ENCODE peak calls at places on chromosome 15, in four cellular contexts. H is uterus, E is PC-9, Y is fibroblast of lung. S is an unnamed sample.

GRCh38 chr15:100215843-100216169 is 126.0 kb downstream of the ADAMTS17 start:
- DNase-seq in H (no peak), E (no peak), Y (no peak), S (no peak)

GRCh38 chr15:40063563-40064011 is 24.6 kb upstream of the SRP14 start:
- DNase-seq in H (no peak), E (peak), Y (peak), S (peak)

GRCh38 chr15:98155356-98155755 is 194.9 kb downstream of the ARRDC4 start:
- DNase-seq in H (no peak), E (no peak), Y (peak), S (peak)

GRCh38 chr15:76994971-76995945 is at the start of gene PSTPIP1:
- DNase-seq in H (peak), E (no peak), Y (no peak), S (peak)

GRCh38 chr15:84750583-84751092 is 2.2 kb downstream of the ZNF592 start:
- DNase-seq in H (no peak), E (no peak), Y (no peak), S (no peak)

GRCh38 chr15:89797678-89798201 is 16.9 kb downstream of the ANPEP start:
- DNase-seq in H (no peak), E (no peak), Y (no peak), S (no peak)

GRCh38 chr15:79522656-79523055 is 90.5 kb downstream of the MINAR1 start:
- DNase-seq in H (no peak), E (no peak), Y (no peak), S (no peak)

GRCh38 chr15:74185949-74186348 is 12.4 kb downstream of the ISLR start:
- DNase-seq in H (no peak), E (no peak), Y (no peak), S (no peak)

GRCh38 chr15:56249080-56249479 is 5.4 kb upstream of the RFX7 start:
- DNase-seq in H (no peak), E (no peak), Y (peak), S (peak)

GRCh38 chr15:22839046-22839705 is 710 bp downstream of the NIPA2 start:
- DNase-seq in H (no peak), E (no peak), Y (no peak), S (peak)

GRCh38 chr15:90002428-90002844 is 1.3 kb downstream of the ZNF710 start:
- DNase-seq in H (peak), E (no peak), Y (peak), S (peak)

GRCh38 chr15:25060472-25060803 is 105.7 kb downstream of the SNRPN start:
- DNase-seq in H (peak), E (no peak), Y (no peak), S (no peak)

GRCh38 chr15:44082558-44083151 is 112.4 kb downstream of the FRMD5 start:
- DNase-seq in H (no peak), E (no peak), Y (peak), S (no peak)

GRCh38 chr15:97566957-97567356 is 393.5 kb upstream of the ARRDC4 start:
- DNase-seq in H (no peak), E (no peak), Y (no peak), S (peak)

GRCh38 chr15:77499087-77499765 is 78.5 kb downstream of the HMG20A start:
- DNase-seq in H (no peak), E (no peak), Y (no peak), S (no peak)

GRCh38 chr15:60649845-60650548 is 171.1 kb upstream of the ICE2 start:
- DNase-seq in H (no peak), E (no peak), Y (no peak), S (no peak)

GRCh38 chr15:25611603-25612002 is 172.8 kb upstream of the UBE3A start:
- DNase-seq in H (no peak), E (no peak), Y (no peak), S (no peak)

GRCh38 chr15:34259557-34259956 is 34.7 kb downstream of the EMC4 start:
- DNase-seq in H (no peak), E (no peak), Y (no peak), S (no peak)

GRCh38 chr15:39261397-39261796 is 319.5 kb upstream of the THBS1 start:
- DNase-seq in H (no peak), E (no peak), Y (no peak), S (no peak)

GRCh38 chr15:38888701-38889154 is 324.1 kb upstream of the RASGRP1 start:
- DNase-seq in H (no peak), E (no peak), Y (no peak), S (no peak)

GRCh38 chr15:59372352-59373211 is at the start of gene MYO1E:
- DNase-seq in H (peak), E (peak), Y (peak), S (peak)

GRCh38 chr15:67089218-67090193 is 24.1 kb downstream of the SMAD3 start:
- DNase-seq in H (no peak), E (peak), Y (no peak), S (peak)

GRCh38 chr15:84772031-84772430 is 23.6 kb downstream of the ZNF592 start:
- DNase-seq in H (no peak), E (no peak), Y (no peak), S (no peak)

GRCh38 chr15:26065723-26066122 is 202.6 kb upstream of the ATP10A start:
- DNase-seq in H (no peak), E (no peak), Y (no peak), S (no peak)

GRCh38 chr15:90259524-90259923 is 5.9 kb upstream of the NGRN start:
- DNase-seq in H (no peak), E (no peak), Y (no peak), S (no peak)

GRCh38 chr15:81288616-81289015 is 35.3 kb downstream of the STARD5 start:
- DNase-seq in H (no peak), E (no peak), Y (no peak), S (no peak)

GRCh38 chr15:98872777-98873176 is 134.8 kb downstream of the PGPEP1L start:
- DNase-seq in H (no peak), E (peak), Y (no peak), S (no peak)

GRCh38 chr15:72925661-72926060 is 126.6 kb upstream of the NEO1 start:
- DNase-seq in H (no peak), E (no peak), Y (no peak), S (no peak)

GRCh38 chr15:90994059-90994416 is 297 bp downstream of the PRC1 start:
- DNase-seq in H (no peak), E (no peak), Y (no peak), S (peak)

GRCh38 chr15:65101418-65101890 is 13.5 kb downstream of the UBAP1L start:
- DNase-seq in H (peak), E (no peak), Y (peak), S (peak)

GRCh38 chr15:59438891-59439290 is 905 bp downstream of the FAM81A start:
- DNase-seq in H (peak), E (no peak), Y (no peak), S (no peak)

GRCh38 chr15:70559223-70559823 is 204.0 kb downstream of the UACA start:
- DNase-seq in H (no peak), E (no peak), Y (peak), S (no peak)

GRCh38 chr15:53522878-53523455 is 236.5 kb downstream of the WDR72 start:
- DNase-seq in H (no peak), E (no peak), Y (no peak), S (no peak)

GRCh38 chr15:57862761-57863160 is 156.2 kb downstream of the POLR2M start:
- DNase-seq in H (no peak), E (no peak), Y (no peak), S (no peak)
- TF ChIP-seq CTCF in H (no peak), E (no peak), Y (no peak), S (no peak)

DNA sequence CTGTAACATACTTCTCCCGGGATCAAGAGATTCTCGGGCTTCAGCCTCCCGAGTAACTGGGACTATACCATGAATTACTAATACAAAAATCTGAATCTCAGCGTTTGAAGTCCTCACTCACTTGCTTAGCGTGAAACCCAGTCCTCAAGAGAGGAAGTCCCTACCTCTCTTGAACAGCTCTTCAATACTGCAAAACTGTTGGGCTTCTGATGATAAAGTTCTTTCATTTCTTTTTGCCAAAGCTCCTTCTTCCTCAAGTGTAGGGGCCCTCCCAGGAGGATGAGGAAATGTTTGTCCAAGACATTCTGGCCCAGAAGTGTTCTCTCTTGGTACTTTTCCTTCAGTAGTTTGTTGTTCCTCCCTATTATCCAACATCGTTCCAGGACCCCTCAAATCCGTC is 48.5 kb downstream of the FMN1 start:
- DNase-seq in H (no peak), E (no peak), Y (no peak), S (no peak)
- H3K27ac ChIP-seq in H (no peak), E (no peak), Y (no peak), S (no peak)

DNA sequence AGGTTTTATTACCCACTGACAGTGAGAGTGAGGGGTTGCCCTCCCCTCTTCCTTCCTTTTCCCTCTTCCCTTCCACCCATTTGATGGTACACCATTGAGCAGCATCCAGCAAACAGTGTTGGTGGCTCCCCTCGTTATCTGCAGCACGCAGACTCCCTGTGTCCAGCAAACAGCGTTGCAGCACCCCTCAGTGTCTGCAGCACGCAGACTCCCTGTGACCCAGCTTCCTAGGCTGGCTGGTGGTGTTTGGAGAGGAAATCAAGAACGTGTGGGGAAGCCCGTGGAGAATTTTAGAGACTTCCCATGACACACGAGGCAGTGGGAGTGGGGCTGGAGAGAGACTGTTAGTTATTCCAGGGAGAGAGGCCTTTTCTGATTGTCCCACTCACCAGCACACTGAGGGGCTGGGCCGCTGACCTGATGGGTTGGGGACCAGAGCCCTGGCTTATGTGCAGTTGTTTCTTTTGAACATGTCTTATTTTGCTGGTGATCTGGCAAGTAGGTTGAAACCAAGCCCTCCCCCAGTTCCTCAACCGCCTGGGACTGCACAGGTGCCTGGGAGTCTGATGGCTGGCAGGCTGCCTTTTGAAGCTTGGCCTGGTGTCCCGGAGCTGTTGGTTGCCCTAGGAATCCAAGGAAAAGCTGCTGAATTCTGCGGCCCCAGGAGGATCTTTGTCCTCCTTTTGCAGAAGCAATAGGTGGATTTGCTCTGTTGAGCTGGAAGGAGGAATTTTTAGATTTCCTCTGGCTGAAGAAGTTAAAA is 18.9 kb downstream of the APBA2 start:
- DNase-seq in H (no peak), E (no peak), Y (no peak), S (no peak)
- TF ChIP-seq CTCF in H (no peak), E (no peak), Y (no peak), S (no peak)

DNA sequence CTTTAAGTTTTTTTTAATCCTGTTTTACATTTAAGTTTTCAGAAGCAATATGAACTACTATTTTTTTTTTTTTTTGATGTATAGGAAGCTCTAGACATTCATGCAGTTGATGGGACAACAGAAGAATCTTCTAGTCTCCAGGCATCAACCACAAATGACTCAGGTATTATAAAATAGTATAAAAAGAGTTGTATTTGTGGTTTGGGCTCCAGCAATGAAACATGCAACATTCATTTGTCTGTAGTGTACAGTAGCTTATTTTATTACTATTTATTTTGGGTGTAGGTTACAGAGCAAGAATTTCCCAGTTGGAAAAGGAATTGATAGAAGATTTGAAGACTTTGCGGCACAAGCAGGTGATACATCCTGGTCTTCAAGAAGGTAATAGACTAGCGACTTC is 38.6 kb downstream of the MGA start:
- DNase-seq in H (no peak), E (no peak), Y (no peak), S (no peak)
- H3K27ac ChIP-seq in H (no peak), E (no peak), Y (no peak), S (no peak)

DNA sequence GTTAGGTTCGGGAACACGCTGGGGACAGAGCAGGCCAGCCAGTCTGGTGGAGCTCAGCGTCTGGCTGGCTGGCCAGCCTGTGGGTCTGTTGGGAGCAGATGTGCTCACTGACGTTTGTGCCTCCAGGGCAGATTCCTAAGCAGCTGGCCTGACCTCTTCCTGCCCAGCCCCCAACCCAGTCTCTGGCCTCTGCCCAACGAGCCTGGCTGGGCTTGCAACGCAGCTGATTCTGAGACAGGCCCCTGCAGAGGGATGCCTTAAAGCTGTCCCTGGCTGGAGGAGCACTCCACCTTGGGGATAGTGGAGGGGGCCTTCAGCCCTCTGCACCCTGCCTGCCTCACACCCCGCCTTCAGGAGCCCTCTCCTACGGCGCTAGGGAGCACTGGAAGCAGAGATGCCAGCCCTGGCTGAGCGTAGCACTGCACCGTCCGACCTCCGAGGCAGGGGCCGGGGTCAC is 46.0 kb downstream of the KLF13 start:
- DNase-seq in H (peak), E (no peak), Y (peak), S (peak)
- TF ChIP-seq CTCF in H (no peak), E (no peak), Y (no peak), S (no peak)

DNA sequence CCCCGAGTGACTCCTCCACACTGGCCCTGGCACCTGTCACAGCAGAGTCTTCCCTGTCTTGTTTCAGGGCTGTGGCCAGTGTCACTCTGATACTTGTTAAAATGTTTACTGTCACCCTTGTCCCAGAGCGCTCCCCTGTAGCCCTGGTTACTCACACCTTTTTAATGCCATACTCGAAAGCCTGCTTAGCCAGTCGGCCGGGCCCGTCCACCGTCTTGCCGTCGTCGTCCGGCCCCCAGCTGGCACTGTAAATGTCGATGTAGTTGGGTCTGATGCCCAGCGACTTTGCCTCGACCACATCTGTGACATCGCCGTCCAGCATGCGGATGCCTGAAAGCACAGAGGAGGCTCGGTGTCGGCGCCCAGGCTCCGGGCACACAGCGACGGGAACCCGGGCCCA is 91.3 kb downstream of the PCSK6 start:
- DNase-seq in H (no peak), E (no peak), Y (no peak), S (no peak)
- H3K27ac ChIP-seq in H (no peak), E (no peak), Y (no peak), S (no peak)

DNA sequence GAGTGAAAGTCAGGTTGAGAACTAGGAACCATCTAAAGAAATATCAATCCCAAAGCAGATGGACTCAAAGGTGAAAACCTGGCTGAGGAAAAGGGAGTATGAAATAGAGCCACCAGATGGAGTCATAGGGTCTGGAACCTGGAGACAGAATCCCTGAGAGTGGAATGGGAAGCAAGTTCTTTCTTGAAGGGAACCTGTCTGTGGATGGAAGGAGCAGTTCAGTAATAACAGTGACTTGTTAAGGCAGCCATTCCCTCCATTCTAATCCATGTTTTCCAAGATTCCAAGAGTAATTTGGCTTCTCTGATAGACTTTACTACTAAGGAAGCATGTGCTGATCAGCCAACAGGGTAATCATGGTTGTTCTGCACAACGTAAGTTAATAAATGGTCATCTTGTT is 22.5 kb upstream of the AQP9 start:
- DNase-seq in H (no peak), E (no peak), Y (peak), S (peak)
- TF ChIP-seq CTCF in H (no peak), E (no peak), Y (peak), S (peak)

DNA sequence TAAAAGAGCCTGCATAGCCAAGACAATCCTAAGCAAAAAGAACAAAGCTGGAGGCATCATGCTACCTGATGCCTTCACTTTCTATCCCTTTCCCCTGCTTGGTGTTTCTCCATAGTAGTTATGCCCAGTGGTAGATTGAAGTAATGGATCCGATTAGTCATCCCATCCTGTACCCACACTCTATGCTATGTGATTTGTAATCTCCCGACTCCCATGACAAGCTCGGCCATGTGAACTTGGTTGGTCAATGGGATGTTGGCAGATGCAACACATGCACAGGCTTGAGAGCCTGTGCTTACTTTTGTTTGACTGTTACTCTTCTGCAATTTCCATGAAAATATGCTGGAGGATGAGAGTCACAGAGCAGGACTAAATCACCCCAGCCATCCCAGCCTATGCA is 334.9 kb upstream of the DPH6 start:
- DNase-seq in H (no peak), E (no peak), Y (no peak), S (peak)
- H3K27ac ChIP-seq in H (no peak), E (no peak), Y (no peak), S (no peak)

S was measured in RWPE1.